ENCODE peak calls at places on chromosomes 2 and 18, in seven cellular contexts. One of them, this sample, is unnamed.

GRCh38 chr2:176380341-176380740 is 111.1 kb downstream of the MTX2 start:
- DNase-seq in K562: no peak
- DNase-seq in HCT116: no peak
- DNase-seq in endothelial cell of umbilical vein: no peak
- DNase-seq in HepG2: no peak
- DNase-seq in GM12878: no peak
- DNase-seq in H1: no peak
- DNase-seq in this sample: peak; percentile 14

GRCh38 chr18:21444465-21445023 is 156.0 kb downstream of the ESCO1 start:
- DNase-seq in K562: peak; percentile 24
- DNase-seq in HCT116: peak; percentile 64
- DNase-seq in endothelial cell of umbilical vein: peak; percentile 48
- DNase-seq in HepG2: peak; percentile 54
- DNase-seq in GM12878: no peak
- DNase-seq in H1: no peak
- DNase-seq in this sample: peak; percentile 33

GRCh38 chr2:84452624-84453023 is 6.5 kb downstream of the SUCLG1 start:
- DNase-seq in K562: no peak
- DNase-seq in HCT116: no peak
- DNase-seq in endothelial cell of umbilical vein: no peak
- DNase-seq in HepG2: no peak
- DNase-seq in GM12878: no peak
- DNase-seq in H1: no peak
- DNase-seq in this sample: no peak

GRCh38 chr18:46212398-46212797 is 108.2 kb downstream of the HAUS1 start:
- DNase-seq in K562: no peak
- DNase-seq in HCT116: no peak
- DNase-seq in endothelial cell of umbilical vein: no peak
- DNase-seq in HepG2: no peak
- DNase-seq in GM12878: no peak
- DNase-seq in H1: no peak
- DNase-seq in this sample: no peak

GRCh38 chr2:175180701-175181103 is 808 bp downstream of the ATP5MC3 start:
- DNase-seq in K562: peak; percentile 47
- DNase-seq in HCT116: no peak
- DNase-seq in endothelial cell of umbilical vein: peak; percentile 66
- DNase-seq in HepG2: peak; percentile 58
- DNase-seq in GM12878: no peak
- DNase-seq in H1: no peak
- DNase-seq in this sample: peak; percentile 47

GRCh38 chr2:239136762-239137161 is 264.1 kb downstream of the HDAC4 start:
- DNase-seq in K562: no peak
- DNase-seq in HCT116: no peak
- DNase-seq in endothelial cell of umbilical vein: no peak
- DNase-seq in HepG2: no peak
- DNase-seq in GM12878: no peak
- DNase-seq in H1: no peak
- DNase-seq in this sample: no peak

GRCh38 chr18:71443726-71444480 is 1100.2 kb downstream of the CBLN2 start:
- DNase-seq in K562: no peak
- DNase-seq in HCT116: no peak
- DNase-seq in endothelial cell of umbilical vein: no peak
- DNase-seq in HepG2: no peak
- DNase-seq in GM12878: no peak
- DNase-seq in H1: no peak
- DNase-seq in this sample: no peak

GRCh38 chr2:44844651-44845270 is 96.7 kb upstream of the SIX3 start:
- DNase-seq in K562: no peak
- DNase-seq in HCT116: no peak
- DNase-seq in endothelial cell of umbilical vein: no peak
- DNase-seq in HepG2: no peak
- DNase-seq in GM12878: no peak
- DNase-seq in H1: no peak
- DNase-seq in this sample: no peak

GRCh38 chr18:11728247-11728646 is 39.2 kb downstream of the GNAL start:
- DNase-seq in K562: no peak
- DNase-seq in HCT116: peak; percentile 8
- DNase-seq in endothelial cell of umbilical vein: no peak
- DNase-seq in HepG2: peak; percentile 14
- DNase-seq in GM12878: no peak
- DNase-seq in H1: no peak
- DNase-seq in this sample: no peak

GRCh38 chr2:207584952-207585351 is 40.2 kb downstream of the METTL21A start:
- DNase-seq in K562: no peak
- DNase-seq in HCT116: no peak
- DNase-seq in endothelial cell of umbilical vein: no peak
- DNase-seq in HepG2: no peak
- DNase-seq in GM12878: no peak
- DNase-seq in H1: no peak
- DNase-seq in this sample: no peak

GRCh38 chr18:59908790-59909189 is 9.0 kb downstream of the PMAIP1 start:
- DNase-seq in K562: no peak
- DNase-seq in HCT116: no peak
- DNase-seq in endothelial cell of umbilical vein: no peak
- DNase-seq in HepG2: no peak
- DNase-seq in GM12878: no peak
- DNase-seq in H1: no peak
- DNase-seq in this sample: no peak

GRCh38 chr2:26623541-26624497 is 17.3 kb downstream of the CIB4 start:
- DNase-seq in K562: peak; percentile 17
- DNase-seq in HCT116: no peak
- DNase-seq in endothelial cell of umbilical vein: no peak
- DNase-seq in HepG2: no peak
- DNase-seq in GM12878: no peak
- DNase-seq in H1: no peak
- DNase-seq in this sample: peak; percentile 41

GRCh38 chr2:167140767-167141166 is 252.5 kb downstream of the XIRP2 start:
- DNase-seq in K562: no peak
- DNase-seq in HCT116: peak; percentile 71
- DNase-seq in endothelial cell of umbilical vein: peak; percentile 86
- DNase-seq in HepG2: peak; percentile 62
- DNase-seq in GM12878: no peak
- DNase-seq in H1: peak; percentile 2
- DNase-seq in this sample: no peak

GRCh38 chr2:149038442-149039212 is at the start of gene LYPD6B:
- DNase-seq in K562: peak; percentile 40
- DNase-seq in HCT116: no peak
- DNase-seq in endothelial cell of umbilical vein: no peak
- DNase-seq in HepG2: no peak
- DNase-seq in GM12878: no peak
- DNase-seq in H1: no peak
- DNase-seq in this sample: peak; percentile 87

GRCh38 chr2:11582526-11583202 is 48.8 kb downstream of the GREB1 start:
- DNase-seq in K562: peak; percentile 73
- DNase-seq in HCT116: peak; percentile 29
- DNase-seq in endothelial cell of umbilical vein: peak; percentile 46
- DNase-seq in HepG2: peak; percentile 79
- DNase-seq in GM12878: no peak
- DNase-seq in H1: peak; percentile 66
- DNase-seq in this sample: peak; percentile 84

GRCh38 chr18:13560306-13560705 is 166.1 kb downstream of the FAM210A start:
- DNase-seq in K562: no peak
- DNase-seq in HCT116: no peak
- DNase-seq in endothelial cell of umbilical vein: no peak
- DNase-seq in HepG2: no peak
- DNase-seq in GM12878: no peak
- DNase-seq in H1: no peak
- DNase-seq in this sample: no peak

GRCh38 chr18:13366131-13366530 is 147.6 kb downstream of the LDLRAD4 start:
- DNase-seq in K562: no peak
- DNase-seq in HCT116: no peak
- DNase-seq in endothelial cell of umbilical vein: no peak
- DNase-seq in HepG2: no peak
- DNase-seq in GM12878: no peak
- DNase-seq in H1: no peak
- DNase-seq in this sample: no peak

GRCh38 chr2:206432432-206433082 is 10.8 kb upstream of the ADAM23 start:
- DNase-seq in K562: no peak
- DNase-seq in HCT116: no peak
- DNase-seq in endothelial cell of umbilical vein: no peak
- DNase-seq in HepG2: no peak
- DNase-seq in GM12878: no peak
- DNase-seq in H1: no peak
- DNase-seq in this sample: peak; percentile 51

GRCh38 chr2:230783101-230783500 is 70.5 kb downstream of the CAB39 start:
- DNase-seq in K562: no peak
- DNase-seq in HCT116: no peak
- DNase-seq in endothelial cell of umbilical vein: no peak
- DNase-seq in HepG2: no peak
- DNase-seq in GM12878: no peak
- DNase-seq in H1: no peak
- DNase-seq in this sample: no peak

GRCh38 chr2:159738509-159739390 is 26.4 kb downstream of the MARCHF7 start:
- DNase-seq in K562: peak; percentile 38
- DNase-seq in HCT116: no peak
- DNase-seq in endothelial cell of umbilical vein: no peak
- DNase-seq in HepG2: no peak
- DNase-seq in GM12878: no peak
- DNase-seq in H1: no peak
- DNase-seq in this sample: no peak

DNA sequence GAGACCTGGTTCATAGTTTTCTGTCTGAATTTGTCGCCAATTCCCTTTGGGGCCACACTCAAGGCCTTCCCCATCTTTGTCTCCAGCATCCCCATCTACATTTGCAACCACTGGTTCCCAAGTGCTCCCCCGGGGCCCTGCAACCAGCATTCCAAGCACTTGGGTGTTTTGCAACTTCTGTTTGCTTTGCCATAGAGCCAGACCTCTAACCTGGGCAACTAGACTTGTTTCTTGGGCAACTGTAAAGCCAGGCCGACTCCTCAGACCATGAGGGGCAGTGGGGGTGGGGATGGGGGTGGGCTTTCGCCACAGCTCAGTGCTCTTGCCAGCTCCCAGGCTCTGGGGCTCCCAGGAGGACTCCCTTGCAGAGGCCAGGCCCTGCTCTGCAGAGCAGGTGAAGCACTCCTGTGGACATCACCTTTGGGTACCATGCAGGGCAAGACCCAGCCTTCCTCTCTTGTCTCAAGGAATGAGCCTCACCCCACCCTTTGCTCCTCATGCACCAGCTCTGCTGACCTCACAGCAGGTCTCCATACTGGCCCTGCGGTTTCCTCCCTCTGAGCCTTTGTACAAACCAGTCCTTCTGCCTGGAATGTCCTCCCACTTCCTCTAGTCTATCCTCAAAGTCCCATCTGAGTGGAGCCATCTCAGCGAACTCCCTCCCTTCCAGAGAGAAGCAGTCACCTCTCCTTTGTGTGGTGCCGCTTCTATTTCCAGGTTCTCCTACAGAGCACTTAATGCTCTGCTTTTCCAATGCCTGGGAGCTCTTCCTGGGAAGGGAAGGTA is 126.7 kb upstream of the MYCN start:
- DNase-seq in K562: no peak
- DNase-seq in HCT116: no peak
- DNase-seq in endothelial cell of umbilical vein: no peak
- DNase-seq in HepG2: no peak
- DNase-seq in GM12878: no peak
- DNase-seq in H1: no peak
- DNase-seq in this sample: no peak
- H3K9ac ChIP-seq in K562: no peak overlapping the region
- H3K9ac ChIP-seq in HCT116: no peak overlapping the region
- H3K9ac ChIP-seq in endothelial cell of umbilical vein: no peak overlapping the region
- H3K9ac ChIP-seq in HepG2: no peak overlapping the region
- H3K9ac ChIP-seq in GM12878: no peak overlapping the region
- H3K9ac ChIP-seq in H1: no peak overlapping the region
- H3K9ac ChIP-seq in this sample: no peak overlapping the region

DNA sequence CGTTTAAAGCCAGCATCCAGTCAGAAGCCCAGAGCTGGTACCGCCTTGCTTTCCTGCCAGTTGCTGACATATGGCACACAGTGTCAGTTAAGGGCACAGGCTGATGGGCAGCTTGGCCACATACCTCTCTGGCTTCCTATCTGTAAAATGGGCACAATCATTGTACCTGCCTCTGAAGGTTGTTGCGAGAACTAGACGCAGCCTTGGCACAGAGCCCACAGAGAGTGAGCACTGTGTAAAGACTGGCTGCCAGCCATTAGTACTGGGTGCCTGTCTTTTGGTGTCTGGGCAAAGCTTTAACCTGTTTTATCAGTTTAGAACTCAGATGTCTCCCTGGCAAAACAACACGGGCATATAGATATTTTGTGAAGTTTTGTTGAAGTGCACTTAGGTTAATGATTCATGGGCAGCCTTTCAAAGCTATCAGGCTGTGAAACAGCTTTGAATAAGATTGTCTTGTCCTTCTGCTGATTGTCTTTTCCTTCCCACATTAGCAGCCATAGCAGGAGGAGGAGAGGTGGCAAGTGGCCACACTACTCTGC is 269.5 kb downstream of the NEDD4L start:
- DNase-seq in K562: no peak
- DNase-seq in HCT116: no peak
- DNase-seq in endothelial cell of umbilical vein: no peak
- DNase-seq in HepG2: peak; percentile 9
- DNase-seq in GM12878: no peak
- DNase-seq in H1: no peak
- DNase-seq in this sample: no peak
- H3K4me1 ChIP-seq in K562: no peaks in the 10 kb centered on the region
- H3K4me1 ChIP-seq in HCT116: peaks cover 64% of the 10 kb centered on the region
- H3K4me1 ChIP-seq in endothelial cell of umbilical vein: peaks cover 33% of the 10 kb centered on the region
- H3K4me1 ChIP-seq in HepG2: peaks cover 89% of the 10 kb centered on the region
- H3K4me1 ChIP-seq in GM12878: peaks cover 29% of the 10 kb centered on the region
- H3K4me1 ChIP-seq in H1: peaks cover 3% of the 10 kb centered on the region
- H3K4me1 ChIP-seq in this sample: peaks cover 5% of the 10 kb centered on the region

GRCh38 chr2:172250801-172251200 is 148.1 kb upstream of the DLX2 start:
- DNase-seq in K562: no peak
- DNase-seq in HCT116: no peak
- DNase-seq in endothelial cell of umbilical vein: no peak
- DNase-seq in HepG2: no peak
- DNase-seq in GM12878: no peak
- DNase-seq in H1: no peak
- DNase-seq in this sample: no peak

GRCh38 chr2:172249986-172250385 is 147.3 kb upstream of the DLX2 start:
- DNase-seq in K562: no peak
- DNase-seq in HCT116: no peak
- DNase-seq in endothelial cell of umbilical vein: peak; percentile 68
- DNase-seq in HepG2: no peak
- DNase-seq in GM12878: no peak
- DNase-seq in H1: no peak
- DNase-seq in this sample: no peak

GRCh38 chr2:172252154-172252553 is 149.5 kb upstream of the DLX2 start:
- DNase-seq in K562: no peak
- DNase-seq in HCT116: no peak
- DNase-seq in endothelial cell of umbilical vein: peak; percentile 30
- DNase-seq in HepG2: no peak
- DNase-seq in GM12878: no peak
- DNase-seq in H1: no peak
- DNase-seq in this sample: no peak

GRCh38 chr2:172251231-172251630 is 148.5 kb upstream of the DLX2 start:
- DNase-seq in K562: no peak
- DNase-seq in HCT116: no peak
- DNase-seq in endothelial cell of umbilical vein: peak; percentile 91
- DNase-seq in HepG2: no peak
- DNase-seq in GM12878: no peak
- DNase-seq in H1: no peak
- DNase-seq in this sample: no peak

GRCh38 chr2:172253190-172254052 is 150.7 kb upstream of the DLX2 start:
- DNase-seq in K562: peak; percentile 38
- DNase-seq in HCT116: peak; percentile 100
- DNase-seq in endothelial cell of umbilical vein: peak; percentile 99
- DNase-seq in HepG2: peak; percentile 91
- DNase-seq in GM12878: no peak
- DNase-seq in H1: no peak
- DNase-seq in this sample: peak; percentile 34
- TF ChIP-seq POLR2AphosphoS5 in K562: no peak
- TF ChIP-seq POLR2AphosphoS5 in HCT116: peak; percentile 84
- TF ChIP-seq POLR2AphosphoS5 in endothelial cell of umbilical vein: peak; percentile 99
- TF ChIP-seq POLR2AphosphoS5 in HepG2: no peak
- TF ChIP-seq POLR2AphosphoS5 in GM12878: no peak
- TF ChIP-seq POLR2AphosphoS5 in H1: no peak
- TF ChIP-seq POLR2AphosphoS5 in this sample: peak; percentile 95

GRCh38 chr2:21501344-21502027 is 377.7 kb downstream of the TDRD15 start:
- DNase-seq in K562: no peak
- DNase-seq in HCT116: no peak
- DNase-seq in endothelial cell of umbilical vein: no peak
- DNase-seq in HepG2: no peak
- DNase-seq in GM12878: no peak
- DNase-seq in H1: no peak
- DNase-seq in this sample: no peak
- H3K9ac ChIP-seq in K562: no peak overlapping the region
- H3K9ac ChIP-seq in HCT116: no peak overlapping the region
- H3K9ac ChIP-seq in endothelial cell of umbilical vein: no peak overlapping the region
- H3K9ac ChIP-seq in HepG2: no peak overlapping the region
- H3K9ac ChIP-seq in GM12878: no peak overlapping the region
- H3K9ac ChIP-seq in H1: no peak overlapping the region
- H3K9ac ChIP-seq in this sample: no peak overlapping the region